ENCODE peak calls at places on chromosome 1, in six cellular contexts. One of them, this sample, is unnamed.

GRCh38 chr1:234206651-234207284 is 166.5 kb upstream of the COA6 start:
- DNase-seq in fibroblast of pulmonary artery: peak; percentile 30
- DNase-seq in GM12865: no peak
- DNase-seq in mesothelial cell of epicardium: no peak
- DNase-seq in DND-41: no peak
- DNase-seq in dorsolateral prefrontal cortex: no peak
- DNase-seq in this sample: no peak

GRCh38 chr1:153774780-153775431 is at the start of gene SLC27A3:
- DNase-seq in fibroblast of pulmonary artery: peak; percentile 75
- DNase-seq in GM12865: peak; percentile 63
- DNase-seq in mesothelial cell of epicardium: no peak
- DNase-seq in DND-41: no peak
- DNase-seq in dorsolateral prefrontal cortex: peak; percentile 74
- DNase-seq in this sample: no peak

GRCh38 chr1:113223546-113223945 is 150.5 kb downstream of the LRIG2 start:
- DNase-seq in fibroblast of pulmonary artery: peak; percentile 62
- DNase-seq in GM12865: no peak
- DNase-seq in mesothelial cell of epicardium: no peak
- DNase-seq in DND-41: no peak
- DNase-seq in dorsolateral prefrontal cortex: no peak
- DNase-seq in this sample: peak; percentile 3

GRCh38 chr1:172545349-172546004 is 12.5 kb downstream of the SUCO start:
- DNase-seq in fibroblast of pulmonary artery: no peak
- DNase-seq in GM12865: peak; percentile 66
- DNase-seq in mesothelial cell of epicardium: no peak
- DNase-seq in DND-41: no peak
- DNase-seq in dorsolateral prefrontal cortex: no peak
- DNase-seq in this sample: no peak

GRCh38 chr1:15962671-15963362 is 13.1 kb downstream of the ZBTB17 start:
- DNase-seq in fibroblast of pulmonary artery: no peak
- DNase-seq in GM12865: no peak
- DNase-seq in mesothelial cell of epicardium: no peak
- DNase-seq in DND-41: no peak
- DNase-seq in dorsolateral prefrontal cortex: no peak
- DNase-seq in this sample: no peak

GRCh38 chr1:89260042-89260441 is 12.6 kb downstream of the GBP5 start:
- DNase-seq in fibroblast of pulmonary artery: no peak
- DNase-seq in GM12865: no peak
- DNase-seq in mesothelial cell of epicardium: no peak
- DNase-seq in DND-41: no peak
- DNase-seq in dorsolateral prefrontal cortex: no peak
- DNase-seq in this sample: no peak

GRCh38 chr1:27959792-27960603 is at the start of gene XKR8:
- DNase-seq in fibroblast of pulmonary artery: peak; percentile 72
- DNase-seq in GM12865: peak; percentile 82
- DNase-seq in mesothelial cell of epicardium: peak; percentile 60
- DNase-seq in DND-41: peak; percentile 90
- DNase-seq in dorsolateral prefrontal cortex: peak; percentile 78
- DNase-seq in this sample: peak; percentile 77

GRCh38 chr1:1777510-1777909 is 760 bp downstream of the NADK start:
- DNase-seq in fibroblast of pulmonary artery: peak; percentile 40
- DNase-seq in GM12865: peak; percentile 26
- DNase-seq in mesothelial cell of epicardium: no peak
- DNase-seq in DND-41: no peak
- DNase-seq in dorsolateral prefrontal cortex: no peak
- DNase-seq in this sample: no peak

GRCh38 chr1:198467907-198468306 is 72.6 kb downstream of the ATP6V1G3 start:
- DNase-seq in fibroblast of pulmonary artery: no peak
- DNase-seq in GM12865: no peak
- DNase-seq in mesothelial cell of epicardium: no peak
- DNase-seq in DND-41: no peak
- DNase-seq in dorsolateral prefrontal cortex: no peak
- DNase-seq in this sample: no peak

GRCh38 chr1:198462365-198463025 is 78.0 kb downstream of the ATP6V1G3 start:
- DNase-seq in fibroblast of pulmonary artery: peak; percentile 42
- DNase-seq in GM12865: no peak
- DNase-seq in mesothelial cell of epicardium: no peak
- DNase-seq in DND-41: no peak
- DNase-seq in dorsolateral prefrontal cortex: no peak
- DNase-seq in this sample: no peak

GRCh38 chr1:198463709-198464108 is 76.8 kb downstream of the ATP6V1G3 start:
- DNase-seq in fibroblast of pulmonary artery: no peak
- DNase-seq in GM12865: no peak
- DNase-seq in mesothelial cell of epicardium: no peak
- DNase-seq in DND-41: no peak
- DNase-seq in dorsolateral prefrontal cortex: no peak
- DNase-seq in this sample: no peak

GRCh38 chr1:198467342-198467741 is 73.1 kb downstream of the ATP6V1G3 start:
- DNase-seq in fibroblast of pulmonary artery: no peak
- DNase-seq in GM12865: no peak
- DNase-seq in mesothelial cell of epicardium: no peak
- DNase-seq in DND-41: no peak
- DNase-seq in dorsolateral prefrontal cortex: no peak
- DNase-seq in this sample: no peak

GRCh38 chr1:198465201-198466144 is 75.0 kb downstream of the ATP6V1G3 start:
- DNase-seq in fibroblast of pulmonary artery: peak; percentile 80
- DNase-seq in GM12865: peak; percentile 55
- DNase-seq in mesothelial cell of epicardium: no peak
- DNase-seq in DND-41: no peak
- DNase-seq in dorsolateral prefrontal cortex: no peak
- DNase-seq in this sample: peak; percentile 59
- TF ChIP-seq CTCF in fibroblast of pulmonary artery: peak; percentile 66
- TF ChIP-seq CTCF in GM12865: peak; percentile 38
- TF ChIP-seq CTCF in mesothelial cell of epicardium: peak; percentile 56
- TF ChIP-seq CTCF in DND-41: peak; percentile 84
- TF ChIP-seq CTCF in dorsolateral prefrontal cortex: peak; percentile 64
- TF ChIP-seq CTCF in this sample: peak; percentile 34

GRCh38 chr1:63937623-63938022 is 163.8 kb downstream of the ROR1 start:
- DNase-seq in fibroblast of pulmonary artery: no peak
- DNase-seq in GM12865: no peak
- DNase-seq in mesothelial cell of epicardium: no peak
- DNase-seq in DND-41: no peak
- DNase-seq in dorsolateral prefrontal cortex: no peak
- DNase-seq in this sample: no peak

GRCh38 chr1:63935553-63935952 is 161.7 kb downstream of the ROR1 start:
- DNase-seq in fibroblast of pulmonary artery: no peak
- DNase-seq in GM12865: no peak
- DNase-seq in mesothelial cell of epicardium: no peak
- DNase-seq in DND-41: no peak
- DNase-seq in dorsolateral prefrontal cortex: no peak
- DNase-seq in this sample: no peak

GRCh38 chr1:63931468-63931867 is 157.7 kb downstream of the ROR1 start:
- DNase-seq in fibroblast of pulmonary artery: peak; percentile 78
- DNase-seq in GM12865: no peak
- DNase-seq in mesothelial cell of epicardium: no peak
- DNase-seq in DND-41: no peak
- DNase-seq in dorsolateral prefrontal cortex: no peak
- DNase-seq in this sample: no peak

GRCh38 chr1:63936276-63936675 is 162.5 kb downstream of the ROR1 start:
- DNase-seq in fibroblast of pulmonary artery: no peak
- DNase-seq in GM12865: no peak
- DNase-seq in mesothelial cell of epicardium: no peak
- DNase-seq in DND-41: no peak
- DNase-seq in dorsolateral prefrontal cortex: no peak
- DNase-seq in this sample: no peak

GRCh38 chr1:63935148-63935547 is 161.3 kb downstream of the ROR1 start:
- DNase-seq in fibroblast of pulmonary artery: peak; percentile 25
- DNase-seq in GM12865: peak; percentile 4
- DNase-seq in mesothelial cell of epicardium: no peak
- DNase-seq in DND-41: no peak
- DNase-seq in dorsolateral prefrontal cortex: no peak
- DNase-seq in this sample: no peak
- TF ChIP-seq CTCF in fibroblast of pulmonary artery: peak; percentile 35
- TF ChIP-seq CTCF in GM12865: peak; percentile 8
- TF ChIP-seq CTCF in mesothelial cell of epicardium: no peak
- TF ChIP-seq CTCF in DND-41: no peak
- TF ChIP-seq CTCF in dorsolateral prefrontal cortex: no peak
- TF ChIP-seq CTCF in this sample: no peak

GRCh38 chr1:147620543-147620942 is 49.8 kb downstream of the ACP6 start:
- DNase-seq in fibroblast of pulmonary artery: no peak
- DNase-seq in GM12865: no peak
- DNase-seq in mesothelial cell of epicardium: no peak
- DNase-seq in DND-41: no peak
- DNase-seq in dorsolateral prefrontal cortex: no peak
- DNase-seq in this sample: no peak
- TF ChIP-seq CTCF in fibroblast of pulmonary artery: no peak
- TF ChIP-seq CTCF in GM12865: no peak
- TF ChIP-seq CTCF in mesothelial cell of epicardium: no peak
- TF ChIP-seq CTCF in DND-41: no peak
- TF ChIP-seq CTCF in dorsolateral prefrontal cortex: no peak
- TF ChIP-seq CTCF in this sample: no peak

DNA sequence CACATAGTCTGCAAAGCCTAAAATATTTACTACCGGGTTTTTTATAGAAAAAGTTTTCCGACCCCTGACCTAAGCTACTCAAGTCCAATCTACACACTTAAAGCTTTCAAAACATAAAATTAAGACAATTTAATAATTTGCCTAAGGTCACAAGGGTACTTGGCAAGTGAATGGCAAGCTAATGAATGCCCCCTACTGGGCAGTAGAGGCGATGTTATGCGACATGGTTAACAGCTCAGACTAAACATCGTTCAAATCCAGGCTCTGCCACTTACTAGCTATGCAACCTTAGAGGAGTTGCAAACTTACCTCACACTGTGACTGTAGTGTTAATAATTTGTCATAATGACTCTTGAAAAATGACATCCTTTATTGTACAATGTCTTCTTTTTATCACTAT is 317.2 kb upstream of the NFIA start:
- DNase-seq in fibroblast of pulmonary artery: peak; percentile 55
- DNase-seq in GM12865: peak; percentile 35
- DNase-seq in mesothelial cell of epicardium: no peak
- DNase-seq in DND-41: peak; percentile 8
- DNase-seq in dorsolateral prefrontal cortex: no peak
- DNase-seq in this sample: peak; percentile 50
- TF ChIP-seq CTCF in fibroblast of pulmonary artery: peak; percentile 69
- TF ChIP-seq CTCF in GM12865: peak; percentile 53
- TF ChIP-seq CTCF in mesothelial cell of epicardium: peak; percentile 28
- TF ChIP-seq CTCF in DND-41: peak; percentile 59
- TF ChIP-seq CTCF in dorsolateral prefrontal cortex: peak; percentile 52
- TF ChIP-seq CTCF in this sample: peak; percentile 61

DNA sequence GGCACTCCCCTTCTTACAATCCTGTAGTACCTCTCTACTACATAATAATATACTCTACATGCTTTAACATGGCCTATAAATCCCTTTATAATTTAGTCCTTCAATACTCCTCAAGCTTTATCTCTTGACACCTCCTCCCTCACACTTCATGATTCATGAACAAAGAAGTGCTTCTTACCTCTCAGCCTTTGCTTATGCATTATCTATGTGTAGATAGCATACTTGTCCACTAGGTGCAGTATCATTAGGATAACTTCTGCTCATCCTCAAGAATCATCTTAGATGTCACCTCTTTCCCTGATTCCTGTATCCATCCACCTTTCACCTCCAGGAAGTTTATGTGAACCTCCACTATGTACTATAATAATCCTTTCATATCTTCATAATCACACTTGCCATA is 74.4 kb downstream of the COL24A1 start:
- DNase-seq in fibroblast of pulmonary artery: no peak
- DNase-seq in GM12865: no peak
- DNase-seq in mesothelial cell of epicardium: no peak
- DNase-seq in DND-41: no peak
- DNase-seq in dorsolateral prefrontal cortex: no peak
- DNase-seq in this sample: peak; percentile 11
- TF ChIP-seq CTCF in fibroblast of pulmonary artery: peak; percentile 31
- TF ChIP-seq CTCF in GM12865: no peak
- TF ChIP-seq CTCF in mesothelial cell of epicardium: peak; percentile 27
- TF ChIP-seq CTCF in DND-41: peak; percentile 31
- TF ChIP-seq CTCF in dorsolateral prefrontal cortex: no peak
- TF ChIP-seq CTCF in this sample: no peak